ENCODE peak calls at places on chromosomes 3 and 15, in nine cellular contexts. Q is AG10803; W is endothelial cell of umbilical vein; U is HTR-8/SVneo; O is NCI-H345; S is gastrocnemius medialis; D is fibroblast of the aortic adventitia; X is activated naive CD8-positive, alpha-beta T cell treated with anti-CD3 and anti-CD28 coated beads for 36 hours; B is iris pigment epithelial cell. J is an unnamed sample.

GRCh38 chr3:109339186-109339585 is 1.8 kb upstream of the DPPA4 start:
- DNase-seq in Q (no peak), W (no peak), U (no peak), O (no peak), S (no peak), D (no peak), X (no peak), B (no peak), J (no peak)

GRCh38 chr3:29525254-29525881 is 244.5 kb downstream of the RBMS3 start:
- DNase-seq in Q (peak; percentile 90), W (peak; percentile 93), U (no peak), O (no peak), S (peak; percentile 60), D (peak; percentile 84), X (no peak), B (peak; percentile 87), J (peak; percentile 88)

GRCh38 chr3:133547432-133548041 is 25.9 kb upstream of the CDV3 start:
- DNase-seq in Q (peak; percentile 91), W (no peak), U (no peak), O (no peak), S (no peak), D (peak; percentile 88), X (no peak), B (peak; percentile 75), J (no peak)

GRCh38 chr3:165903885-165904284 is 66.7 kb upstream of the BCHE start:
- DNase-seq in Q (no peak), W (no peak), U (peak; percentile 13), O (no peak), S (no peak), D (no peak), X (no peak), B (peak; percentile 1), J (no peak)

GRCh38 chr3:81718311-81718710 is 43.1 kb downstream of the GBE1 start:
- DNase-seq in Q (no peak), W (no peak), U (no peak), O (no peak), S (no peak), D (no peak), X (no peak), B (no peak), J (no peak)

GRCh38 chr3:29718661-29719065 is 437.8 kb downstream of the RBMS3 start:
- DNase-seq in Q (peak; percentile 33), W (no peak), U (no peak), O (no peak), S (no peak), D (peak; percentile 24), X (no peak), B (peak; percentile 68), J (no peak)

GRCh38 chr15:85306946-85307686 is 73.3 kb upstream of the AKAP13 start:
- DNase-seq in Q (no peak), W (no peak), U (no peak), O (peak; percentile 36), S (no peak), D (no peak), X (no peak), B (no peak), J (no peak)

GRCh38 chr3:187678869-187679268 is 8.7 kb upstream of the SST start:
- DNase-seq in Q (peak; percentile 75), W (peak; percentile 42), U (peak; percentile 37), O (peak; percentile 59), S (no peak), D (peak; percentile 75), X (peak; percentile 28), B (peak; percentile 75), J (peak; percentile 7)

GRCh38 chr3:161409858-161410257 is 38.5 kb upstream of the SPTSSB start:
- DNase-seq in Q (no peak), W (no peak), U (no peak), O (no peak), S (no peak), D (no peak), X (no peak), B (no peak), J (no peak)

GRCh38 chr15:64991536-64992135 is 1.9 kb upstream of the SPG21 start:
- DNase-seq in Q (peak; percentile 51), W (no peak), U (no peak), O (no peak), S (no peak), D (no peak), X (no peak), B (no peak), J (no peak)

GRCh38 chr3:30770387-30770786 is 124.1 kb downstream of the GADL1 start:
- DNase-seq in Q (peak; percentile 91), W (peak; percentile 10), U (peak; percentile 50), O (no peak), S (peak; percentile 60), D (peak; percentile 92), X (no peak), B (peak; percentile 95), J (no peak)

GRCh38 chr15:76100361-76100760 is 40.6 kb downstream of the TMEM266 start:
- DNase-seq in Q (no peak), W (no peak), U (no peak), O (no peak), S (no peak), D (no peak), X (no peak), B (no peak), J (no peak)

GRCh38 chr3:59418836-59419235 is 369.0 kb upstream of the CFAP20DC start:
- DNase-seq in Q (no peak), W (no peak), U (no peak), O (no peak), S (no peak), D (peak; percentile 43), X (no peak), B (no peak), J (no peak)

GRCh38 chr3:175746308-175746707 is 887.2 kb downstream of the NAALADL2 start:
- DNase-seq in Q (no peak), W (no peak), U (no peak), O (no peak), S (no peak), D (no peak), X (no peak), B (no peak), J (no peak)

GRCh38 chr3:127040216-127040615 is 57.3 kb downstream of the PLXNA1 start:
- DNase-seq in Q (no peak), W (no peak), U (no peak), O (no peak), S (no peak), D (no peak), X (no peak), B (no peak), J (no peak)

GRCh38 chr3:24521306-24522154 is 26.9 kb upstream of the THRB start:
- DNase-seq in Q (peak; percentile 36), W (peak; percentile 37), U (no peak), O (peak; percentile 9), S (no peak), D (peak; percentile 25), X (no peak), B (peak; percentile 59), J (no peak)

GRCh38 chr15:85407421-85408269 is 27.2 kb downstream of the AKAP13 start:
- DNase-seq in Q (peak; percentile 79), W (peak; percentile 92), U (peak; percentile 66), O (no peak), S (no peak), D (peak; percentile 89), X (peak; percentile 45), B (peak; percentile 91), J (peak; percentile 72)

GRCh38 chr3:40574661-40575060 is 49.9 kb downstream of the ZNF621 start:
- DNase-seq in Q (peak; percentile 37), W (no peak), U (no peak), O (peak; percentile 64), S (no peak), D (no peak), X (no peak), B (no peak), J (no peak)

GRCh38 chr3:53668872-53669271 is 174.5 kb downstream of the CACNA1D start:
- DNase-seq in Q (peak; percentile 13), W (no peak), U (no peak), O (no peak), S (no peak), D (peak; percentile 12), X (no peak), B (peak; percentile 5), J (no peak)

GRCh38 chr15:57328479-57329250 is 47.6 kb upstream of the CGNL1 start:
- DNase-seq in Q (no peak), W (no peak), U (no peak), O (no peak), S (no peak), D (no peak), X (no peak), B (no peak), J (no peak)

GRCh38 chr3:61589856-61590255 is 28.5 kb downstream of the PTPRG start:
- DNase-seq in Q (peak; percentile 70), W (no peak), U (peak; percentile 13), O (no peak), S (no peak), D (peak; percentile 61), X (no peak), B (peak; percentile 77), J (no peak)

GRCh38 chr3:186099178-186099577 is 9.7 kb downstream of the ETV5 start:
- DNase-seq in Q (peak; percentile 82), W (peak; percentile 47), U (no peak), O (peak; percentile 48), S (no peak), D (peak; percentile 74), X (no peak), B (peak; percentile 79), J (peak; percentile 22)

GRCh38 chr3:138775254-138775595 is 59.5 kb downstream of the PIK3CB start:
- DNase-seq in Q (peak; percentile 19), W (no peak), U (no peak), O (no peak), S (no peak), D (no peak), X (no peak), B (peak; percentile 31), J (no peak)

GRCh38 chr3:42376397-42376798 is 34.0 kb downstream of the LYZL4 start:
- DNase-seq in Q (peak; percentile 50), W (peak; percentile 17), U (peak; percentile 31), O (peak; percentile 85), S (no peak), D (peak; percentile 60), X (peak; percentile 68), B (peak; percentile 93), J (no peak)

GRCh38 chr3:163450684-163451083 is 1627.6 kb downstream of the SI start:
- DNase-seq in Q (no peak), W (no peak), U (no peak), O (no peak), S (no peak), D (no peak), X (no peak), B (no peak), J (no peak)

GRCh38 chr3:42001777-42002176 is 39.9 kb upstream of the ULK4 start:
- DNase-seq in Q (no peak), W (no peak), U (no peak), O (no peak), S (no peak), D (no peak), X (no peak), B (no peak), J (no peak)

GRCh38 chr3:143637133-143637532 is 211.1 kb downstream of the SLC9A9 start:
- DNase-seq in Q (no peak), W (no peak), U (no peak), O (no peak), S (no peak), D (no peak), X (no peak), B (no peak), J (no peak)